ENCODE peak calls at places on chromosomes 16 and 17, in four cellular contexts. A is HFFc6, N is mesothelial cell of epicardium, Y is Peyer's patch. U is an unnamed sample.

GRCh38 chr17:49746791-49747490 is 17.0 kb downstream of the FAM117A start:
- DNase-seq in Y (no peak), A (no peak), N (no peak), U (no peak)

GRCh38 chr17:62662855-62663254 is 35.4 kb downstream of the MRC2 start:
- DNase-seq in Y (no peak), N (no peak), A (no peak), U (no peak)

GRCh38 chr17:59746849-59747445 is 39.5 kb downstream of the VMP1 start:
- DNase-seq in A (peak), N (no peak), Y (no peak), U (no peak)

GRCh38 chr17:21201302-21201602 is 12.7 kb downstream of the TMEM11 start:
- DNase-seq in A (peak), N (no peak), Y (no peak), U (no peak)

GRCh38 chr16:15682105-15682570 is 32.1 kb downstream of the NDE1 start:
- DNase-seq in N (no peak), Y (no peak), A (peak), U (peak)

GRCh38 chr17:57293077-57293476 is 36.8 kb downstream of the MSI2 start:
- DNase-seq in N (peak), Y (no peak), A (no peak), U (peak)

GRCh38 chr17:82962163-82962720 is 117.2 kb upstream of the METRNL start:
- DNase-seq in A (peak), Y (peak), N (no peak), U (no peak)

GRCh38 chr17:21140911-21141310 is 14.1 kb downstream of the DHRS7B start:
- DNase-seq in A (no peak), N (no peak), Y (no peak), U (no peak)

GRCh38 chr16:79525132-79525531 is 75.4 kb downstream of the MAF start:
- DNase-seq in N (no peak), Y (no peak), A (no peak), U (no peak)

GRCh38 chr16:77789646-77790370 is 1.4 kb downstream of the VAT1L start:
- DNase-seq in N (no peak), A (no peak), Y (no peak), U (no peak)

GRCh38 chr17:39759204-39759603 is 21.5 kb downstream of the GRB7 start:
- DNase-seq in A (no peak), Y (no peak), N (no peak), U (no peak)

GRCh38 chr16:31452631-31453106 is 6.6 kb upstream of the ARMC5 start:
- DNase-seq in Y (peak), N (no peak), A (peak), U (peak)

GRCh38 chr17:64411999-64412771 is 21.5 kb upstream of the PECAM1 start:
- DNase-seq in N (no peak), A (no peak), Y (no peak), U (peak)

GRCh38 chr17:46193246-46193625 is at the start of gene KANSL1:
- DNase-seq in N (peak), A (peak), Y (peak), U (peak)

GRCh38 chr17:46194393-46195216 is 1.4 kb upstream of the KANSL1 start:
- DNase-seq in A (peak), N (no peak), Y (no peak), U (peak)

GRCh38 chr17:46193626-46194392 is 580 bp upstream of the KANSL1 start:
- DNase-seq in Y (peak), N (peak), A (peak), U (peak)

GRCh38 chr17:46195939-46196338 is 2.7 kb upstream of the KANSL1 start:
- DNase-seq in Y (no peak), N (no peak), A (no peak), U (no peak)

DNA sequence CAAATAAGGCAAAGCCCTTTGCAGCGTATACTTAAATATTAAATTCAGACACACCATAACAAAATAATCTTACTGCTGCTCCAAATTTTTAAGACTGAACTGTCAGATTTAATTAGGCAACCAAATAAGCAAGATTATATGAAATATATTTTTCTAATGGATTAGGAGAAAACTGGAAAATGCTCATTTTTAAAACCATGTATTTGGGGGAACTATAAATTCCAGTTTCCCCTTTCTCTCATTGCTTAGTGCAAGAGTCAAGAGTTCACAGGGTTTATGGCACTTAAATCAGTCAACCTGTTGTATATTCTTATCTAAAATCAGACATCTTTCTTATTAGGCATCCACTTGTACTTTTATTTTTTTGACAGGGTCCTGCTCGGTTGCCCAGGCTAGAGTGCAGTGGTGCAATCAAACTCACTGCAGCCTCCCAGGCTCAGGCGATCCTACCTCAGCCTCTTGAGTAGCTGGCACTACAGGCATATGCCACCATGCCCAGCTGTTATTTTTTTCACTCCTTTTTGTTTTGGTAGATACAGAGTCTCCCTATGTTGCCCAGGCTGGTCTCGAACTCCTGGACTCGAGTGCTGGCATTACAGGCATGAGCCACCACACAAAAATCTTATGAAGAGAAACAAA is 2.1 kb upstream of the KANSL1 start:
- DNase-seq in Y (no peak), A (no peak), N (no peak), U (no peak)
- TF ChIP-seq CTCF in Y (no peak), A (peak), N (peak), U (no peak)

GRCh38 chr16:88560722-88561484 is 9.3 kb upstream of the ZC3H18 start:
- DNase-seq in N (no peak), A (no peak), Y (no peak), U (no peak)
- TF ChIP-seq CTCF in N (no peak), A (no peak), Y (no peak), U (no peak)

GRCh38 chr16:28179354-28179753 is 32.4 kb downstream of the XPO6 start:
- DNase-seq in N (no peak), A (no peak), Y (no peak), U (no peak)

GRCh38 chr16:28180660-28181556 is 30.9 kb downstream of the XPO6 start:
- DNase-seq in Y (no peak), N (no peak), A (no peak), U (no peak)

GRCh38 chr16:28172331-28172730 is 39.4 kb downstream of the XPO6 start:
- DNase-seq in Y (no peak), A (no peak), N (no peak), U (no peak)

GRCh38 chr16:28181557-28181914 is 30.2 kb downstream of the XPO6 start:
- DNase-seq in A (peak), Y (no peak), N (no peak), U (peak)

DNA sequence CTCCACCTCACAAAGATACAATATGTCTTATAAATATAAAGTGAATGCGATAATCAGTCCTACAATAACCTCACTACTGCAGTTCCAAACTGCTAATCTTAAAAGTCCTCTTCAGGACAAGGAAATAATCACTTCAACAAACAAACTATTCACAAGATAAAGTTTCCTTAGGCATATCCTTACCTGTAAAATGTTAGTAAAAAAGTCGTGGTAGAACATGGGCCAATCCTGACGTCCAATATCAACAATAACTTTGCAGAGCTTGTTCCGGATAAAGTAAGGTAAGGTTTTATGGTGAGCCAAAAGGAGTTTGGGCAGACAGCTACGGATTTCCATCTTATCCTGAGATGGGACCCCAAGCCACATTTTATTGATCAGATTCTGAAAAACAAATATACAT is 36.0 kb downstream of the XPO6 start:
- DNase-seq in Y (no peak), N (no peak), A (no peak), U (no peak)
- TF ChIP-seq CTCF in Y (no peak), N (no peak), A (no peak), U (no peak)

DNA sequence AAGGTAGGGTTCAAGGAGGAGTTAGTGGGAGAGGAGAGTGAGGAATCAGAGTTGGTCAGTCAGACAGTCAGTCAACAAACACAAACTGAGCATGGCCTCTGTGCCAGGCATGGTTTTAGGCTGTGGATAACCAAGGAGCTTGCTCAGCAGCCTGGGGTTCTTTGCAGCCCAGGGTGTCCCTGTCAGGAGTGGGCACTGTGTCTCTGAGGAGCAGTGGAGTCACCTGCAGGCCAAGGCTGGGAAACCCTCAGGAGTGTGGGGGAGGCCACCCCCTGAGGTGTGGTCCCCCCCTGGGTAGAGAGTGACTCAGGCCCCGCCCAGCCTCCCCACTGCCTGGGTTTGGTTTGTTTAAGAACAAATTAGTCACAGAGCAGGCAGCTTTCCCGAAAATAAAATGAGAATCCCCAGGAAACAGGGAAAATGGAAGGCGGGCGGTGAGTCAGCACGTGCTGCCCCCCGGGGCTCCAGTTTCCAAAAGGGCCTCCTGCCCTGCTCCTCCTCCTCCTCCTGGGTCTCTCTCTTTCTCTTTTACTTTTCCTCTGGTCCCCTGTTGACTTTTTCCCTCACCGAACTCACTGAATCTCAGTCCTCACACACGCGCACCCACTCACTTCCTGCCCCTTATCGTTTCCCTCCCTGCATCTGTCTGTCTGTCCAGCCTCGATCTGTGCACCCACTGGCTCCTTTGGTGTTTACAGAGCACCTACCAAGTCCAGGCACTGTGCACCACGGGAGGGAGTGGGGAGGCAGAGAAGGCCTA is 44.3 kb downstream of the SOCS3 start:
- DNase-seq in Y (peak), A (peak), N (no peak), U (peak)
- TF ChIP-seq CTCF in Y (no peak), A (peak), N (no peak), U (peak)

DNA sequence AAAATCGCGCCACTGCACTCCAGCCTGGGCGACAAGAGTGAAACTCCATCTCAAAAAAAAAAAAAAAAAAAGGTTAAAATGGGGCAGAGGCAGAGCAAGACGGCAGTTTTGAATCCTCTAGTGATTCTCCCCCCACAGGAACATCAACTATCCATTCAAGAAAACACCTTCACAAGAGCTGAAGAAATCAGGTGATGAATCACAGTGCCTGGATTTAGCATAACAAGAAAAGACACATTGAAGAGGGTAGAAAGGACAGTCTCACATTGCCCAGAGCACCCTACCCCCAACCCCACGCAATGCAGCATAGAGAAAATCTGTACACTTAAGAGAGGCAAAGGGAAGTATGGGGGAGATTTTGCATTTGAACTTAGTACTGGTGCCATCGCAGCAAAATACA is 28.8 kb upstream of the RNF43 start:
- DNase-seq in A (no peak), Y (no peak), N (no peak), U (no peak)
- TF ChIP-seq CTCF in A (no peak), Y (no peak), N (no peak), U (no peak)

GRCh38 chr16:75761111-75761510 is 34.8 kb upstream of the CPHXL start:
- DNase-seq in N (no peak), A (peak), Y (no peak), U (peak)
- TF ChIP-seq CTCF in N (no peak), A (no peak), Y (no peak), U (no peak)

GRCh38 chr16:24409045-24409444 is 130.3 kb upstream of the RBBP6 start:
- DNase-seq in N (no peak), Y (no peak), A (no peak), U (no peak)
- TF ChIP-seq CTCF in N (no peak), Y (no peak), A (no peak), U (no peak)

GRCh38 chr17:61463068-61463980 is 11.1 kb downstream of the TBX4 start:
- DNase-seq in Y (peak), N (no peak), A (no peak), U (no peak)
- TF ChIP-seq CTCF in Y (no peak), N (no peak), A (peak), U (peak)

GRCh38 chr16:85371948-85372347 is 241.2 kb upstream of the GSE1 start:
- DNase-seq in N (no peak), Y (no peak), A (no peak), U (no peak)

GRCh38 chr16:85372627-85373372 is 240.3 kb upstream of the GSE1 start:
- DNase-seq in A (peak), Y (no peak), N (no peak), U (peak)

GRCh38 chr16:85369741-85370528 is 243.2 kb upstream of the GSE1 start:
- DNase-seq in A (peak), Y (peak), N (no peak), U (peak)

GRCh38 chr16:85370543-85370880 is 242.6 kb upstream of the GSE1 start:
- DNase-seq in A (no peak), Y (no peak), N (no peak), U (no peak)

DNA sequence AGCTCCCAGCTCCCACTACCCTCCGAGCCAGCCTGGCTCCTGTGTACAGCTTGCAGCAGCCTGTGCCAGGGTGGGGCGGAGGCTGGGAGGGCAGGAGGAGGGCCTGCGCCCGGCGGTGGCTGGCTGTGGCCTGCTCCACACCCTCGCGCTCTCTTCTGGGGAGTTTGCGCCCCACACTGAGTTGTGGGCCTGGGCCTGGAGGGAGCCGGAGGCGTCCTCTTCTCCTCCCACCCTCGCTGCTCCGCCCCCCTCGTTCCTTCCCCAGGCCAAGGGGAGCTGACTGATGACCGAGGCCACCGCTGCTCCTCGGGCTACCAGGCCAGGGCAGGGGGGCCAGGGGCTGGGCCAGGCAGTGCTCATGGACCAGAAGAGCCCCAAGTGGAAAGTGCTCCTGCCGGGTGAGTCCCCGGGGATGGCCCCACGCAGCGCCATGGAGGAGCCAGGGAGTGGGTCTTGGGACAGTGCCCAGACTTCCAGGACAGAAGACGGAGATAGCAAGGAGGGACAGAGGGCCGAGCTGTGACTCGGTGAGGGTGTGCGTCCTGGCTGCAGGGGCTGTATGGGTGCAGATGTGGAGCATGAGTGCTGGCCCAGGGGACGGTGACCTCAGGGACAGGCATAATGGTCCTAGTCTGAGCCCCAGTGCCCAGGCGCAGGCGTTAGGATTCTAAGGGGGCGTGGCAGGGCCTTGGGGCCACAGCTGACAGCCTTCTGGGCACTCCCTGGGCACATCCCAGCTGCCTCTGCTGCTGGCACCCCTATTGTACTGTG is 242.1 kb upstream of the GSE1 start:
- DNase-seq in A (peak), Y (peak), N (no peak), U (no peak)
- TF ChIP-seq CTCF in A (no peak), Y (no peak), N (no peak), U (no peak)

U was measured in brain microvascular endothelial cell.